ENCODE peak calls at places on chromosomes 5 and 9, in five cellular contexts. One of them, this sample, is unnamed.

GRCh38 chr9:120531683-120532300 is 48.2 kb downstream of the CDK5RAP2 start:
- DNase-seq in upper lobe of left lung: no peak
- DNase-seq in IMR-90: peak
- DNase-seq in activated CD4-positive, CD25-positive, alpha-beta regulatory T cell: no peak
- DNase-seq in amniotic epithelial cell: peak
- DNase-seq in this sample: peak

GRCh38 chr5:57111993-57112392 is 61.9 kb upstream of the GPBP1 start:
- DNase-seq in amniotic epithelial cell: no peak
- DNase-seq in activated CD4-positive, CD25-positive, alpha-beta regulatory T cell: no peak
- DNase-seq in upper lobe of left lung: no peak
- DNase-seq in IMR-90: no peak
- DNase-seq in this sample: no peak

GRCh38 chr5:6246820-6247437 is 131.4 kb downstream of the MED10 start:
- DNase-seq in activated CD4-positive, CD25-positive, alpha-beta regulatory T cell: no peak
- DNase-seq in amniotic epithelial cell: no peak
- DNase-seq in IMR-90: no peak
- DNase-seq in upper lobe of left lung: no peak
- DNase-seq in this sample: no peak

GRCh38 chr5:31459594-31459993 is 72.3 kb downstream of the DROSHA start:
- DNase-seq in IMR-90: no peak
- DNase-seq in amniotic epithelial cell: no peak
- DNase-seq in upper lobe of left lung: no peak
- DNase-seq in activated CD4-positive, CD25-positive, alpha-beta regulatory T cell: no peak
- DNase-seq in this sample: no peak

GRCh38 chr9:19200234-19200633 is 30.3 kb upstream of the DENND4C start:
- DNase-seq in IMR-90: no peak
- DNase-seq in activated CD4-positive, CD25-positive, alpha-beta regulatory T cell: no peak
- DNase-seq in upper lobe of left lung: no peak
- DNase-seq in amniotic epithelial cell: no peak
- DNase-seq in this sample: no peak

GRCh38 chr5:177183766-177184165 is 50.2 kb downstream of the NSD1 start:
- DNase-seq in upper lobe of left lung: no peak
- DNase-seq in activated CD4-positive, CD25-positive, alpha-beta regulatory T cell: no peak
- DNase-seq in IMR-90: no peak
- DNase-seq in amniotic epithelial cell: no peak
- DNase-seq in this sample: no peak

GRCh38 chr5:57736716-57737115 is 254.1 kb upstream of the ACTBL2 start:
- DNase-seq in upper lobe of left lung: no peak
- DNase-seq in IMR-90: no peak
- DNase-seq in activated CD4-positive, CD25-positive, alpha-beta regulatory T cell: no peak
- DNase-seq in amniotic epithelial cell: no peak
- DNase-seq in this sample: no peak

GRCh38 chr5:98940586-98940985 is 11.8 kb upstream of the CHD1 start:
- DNase-seq in amniotic epithelial cell: no peak
- DNase-seq in upper lobe of left lung: no peak
- DNase-seq in IMR-90: peak
- DNase-seq in activated CD4-positive, CD25-positive, alpha-beta regulatory T cell: no peak
- DNase-seq in this sample: no peak

GRCh38 chr5:3325206-3325605 is 270.4 kb upstream of the IRX1 start:
- DNase-seq in amniotic epithelial cell: no peak
- DNase-seq in activated CD4-positive, CD25-positive, alpha-beta regulatory T cell: no peak
- DNase-seq in upper lobe of left lung: no peak
- DNase-seq in IMR-90: no peak
- DNase-seq in this sample: no peak

GRCh38 chr5:69364850-69365249 is 4.5 kb downstream of the AK6 start:
- DNase-seq in upper lobe of left lung: no peak
- DNase-seq in amniotic epithelial cell: no peak
- DNase-seq in IMR-90: no peak
- DNase-seq in activated CD4-positive, CD25-positive, alpha-beta regulatory T cell: no peak
- DNase-seq in this sample: no peak

GRCh38 chr5:38554860-38555259 is 1.6 kb downstream of the LIFR start:
- DNase-seq in IMR-90: no peak
- DNase-seq in amniotic epithelial cell: no peak
- DNase-seq in activated CD4-positive, CD25-positive, alpha-beta regulatory T cell: no peak
- DNase-seq in upper lobe of left lung: no peak
- DNase-seq in this sample: no peak

GRCh38 chr5:19987594-19988345 is at the start of gene CDH18:
- DNase-seq in upper lobe of left lung: peak
- DNase-seq in activated CD4-positive, CD25-positive, alpha-beta regulatory T cell: no peak
- DNase-seq in IMR-90: peak
- DNase-seq in amniotic epithelial cell: peak
- DNase-seq in this sample: no peak

GRCh38 chr9:114344692-114345091 is 15.0 kb downstream of the ORM2 start:
- DNase-seq in upper lobe of left lung: no peak
- DNase-seq in amniotic epithelial cell: no peak
- DNase-seq in IMR-90: no peak
- DNase-seq in activated CD4-positive, CD25-positive, alpha-beta regulatory T cell: no peak
- DNase-seq in this sample: no peak

GRCh38 chr9:130884542-130885421 is 11.8 kb downstream of the QRFP start:
- DNase-seq in upper lobe of left lung: peak
- DNase-seq in IMR-90: no peak
- DNase-seq in amniotic epithelial cell: no peak
- DNase-seq in activated CD4-positive, CD25-positive, alpha-beta regulatory T cell: no peak
- DNase-seq in this sample: no peak

GRCh38 chr9:98790601-98791146 is 5.7 kb downstream of the ANKS6 start:
- DNase-seq in IMR-90: no peak
- DNase-seq in amniotic epithelial cell: no peak
- DNase-seq in activated CD4-positive, CD25-positive, alpha-beta regulatory T cell: no peak
- DNase-seq in upper lobe of left lung: no peak
- DNase-seq in this sample: no peak